ENCODE peak calls at places on chromosomes 16 and 17, in seven cellular contexts. O, H, I, K, V, Q and Y are unnamed samples.

GRCh38 chr17:82489851-82490511 is 29.6 kb upstream of the FOXK2 start:
- DNase-seq in O (no peak), K (no peak), V (no peak), H (no peak), Q (no peak), I (no peak), Y (no peak)

GRCh38 chr16:50816901-50817555 is 75.1 kb downstream of the CYLD start:
- DNase-seq in K (no peak), Q (no peak), H (no peak), I (no peak), O (no peak), V (no peak), Y (no peak)

GRCh38 chr17:77613627-77614026 is 344.9 kb upstream of the TNRC6C start:
- DNase-seq in H (no peak), Q (peak), K (no peak), V (no peak), O (peak), I (no peak), Y (no peak)

GRCh38 chr17:14790518-14790917 is 474.6 kb downstream of the PMP22 start:
- DNase-seq in O (no peak), H (peak), V (no peak), I (no peak), K (no peak), Q (no peak), Y (no peak)

GRCh38 chr17:81713004-81713555 is 996 bp downstream of the SLC25A10 start:
- DNase-seq in V (no peak), Q (no peak), H (no peak), O (no peak), K (peak), I (no peak), Y (no peak)

GRCh38 chr17:81295678-81296381 is 723 bp upstream of the SLC38A10 start:
- DNase-seq in O (peak), Q (peak), I (no peak), K (peak), V (peak), H (peak), Y (no peak)

GRCh38 chr17:44093231-44093900 is 22.8 kb downstream of the G6PC3 start:
- DNase-seq in K (no peak), V (no peak), O (no peak), H (no peak), I (no peak), Q (no peak), Y (no peak)

GRCh38 chr17:40779181-40779909 is 3.0 kb downstream of the KRT27 start:
- DNase-seq in O (no peak), H (no peak), V (no peak), K (no peak), Q (no peak), I (no peak), Y (no peak)

GRCh38 chr16:66905633-66906539 is 12.8 kb downstream of the CDH16 start:
- DNase-seq in H (peak), O (peak), K (no peak), I (peak), V (peak), Q (peak), Y (no peak)

GRCh38 chr16:84985079-84986065 is 26.0 kb downstream of the ZDHHC7 start:
- DNase-seq in H (no peak), I (no peak), Q (no peak), O (no peak), V (peak), K (no peak), Y (no peak)

GRCh38 chr16:11260596-11260966 is 4.6 kb upstream of the SOCS1 start:
- DNase-seq in O (no peak), K (no peak), H (no peak), V (no peak), Q (no peak), I (no peak), Y (no peak)

GRCh38 chr17:35801583-35802224 is 6.3 kb upstream of the MMP28 start:
- DNase-seq in H (peak), O (peak), V (peak), Q (peak), I (peak), K (peak), Y (no peak)

DNA sequence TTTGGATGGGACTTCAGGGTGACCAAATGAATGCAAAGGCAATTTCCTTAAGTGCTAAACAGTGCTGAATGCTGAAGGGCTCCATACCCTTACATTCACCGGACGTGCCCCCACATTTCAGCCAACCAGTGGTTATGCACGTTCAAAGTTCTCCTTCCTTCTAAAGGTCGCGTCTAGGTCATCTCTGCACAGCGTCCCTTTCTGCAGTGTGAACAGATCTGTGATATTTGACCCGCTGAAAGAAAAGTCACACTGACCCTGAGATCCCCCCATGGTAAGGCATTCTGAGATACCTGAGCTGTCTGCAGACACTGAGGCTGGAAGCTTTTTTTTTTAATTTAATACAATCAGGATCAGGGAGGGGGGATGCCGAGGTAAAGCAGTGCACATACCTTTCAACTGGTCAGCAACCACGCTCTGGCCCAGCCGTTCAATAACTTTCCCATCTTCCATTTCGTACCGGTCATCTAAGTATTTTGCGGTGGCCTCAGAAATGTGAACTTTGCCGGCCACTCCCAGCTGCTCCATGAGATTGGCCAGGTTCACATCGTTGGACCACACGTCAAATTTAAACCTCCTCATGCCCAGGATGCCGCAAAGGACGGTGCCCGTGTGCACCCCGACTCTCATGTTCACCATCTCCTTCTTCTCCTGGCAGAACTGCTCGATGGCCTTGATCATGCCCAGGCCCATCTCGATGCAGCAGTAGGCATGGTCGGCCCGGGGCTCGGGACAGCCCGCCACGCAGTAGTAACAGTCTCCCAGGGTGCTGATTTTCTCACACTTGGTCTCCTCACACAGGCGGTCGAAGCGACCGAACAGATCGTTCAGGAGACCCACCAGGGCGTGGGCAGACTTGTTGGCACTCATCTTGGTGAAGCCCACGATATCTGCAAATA is 2.6 kb downstream of the ADCY9 start:
- DNase-seq in O (no peak), K (no peak), I (no peak), Q (no peak), H (no peak), V (no peak), Y (no peak)
- H3K4me3 ChIP-seq in O (peak), K (no peak), I (peak), Q (no peak), H (no peak), V (no peak), Y (no peak)

GRCh38 chr16:49698931-49699715 is 156.8 kb downstream of the ZNF423 start:
- DNase-seq in Q (no peak), O (no peak), H (no peak), K (no peak), I (peak), V (no peak), Y (no peak)
- H3K4me3 ChIP-seq in Q (no peak), O (no peak), H (no peak), K (no peak), I (no peak), V (no peak), Y (no peak)

GRCh38 chr16:1780677-1781072 is 1.7 kb downstream of the SPSB3 start:
- DNase-seq in K (no peak), H (no peak), V (no peak), Q (no peak), O (no peak), I (no peak), Y (no peak)
- H3K4me3 ChIP-seq in K (no peak), H (no peak), V (no peak), Q (no peak), O (no peak), I (no peak), Y (no peak)

DNA sequence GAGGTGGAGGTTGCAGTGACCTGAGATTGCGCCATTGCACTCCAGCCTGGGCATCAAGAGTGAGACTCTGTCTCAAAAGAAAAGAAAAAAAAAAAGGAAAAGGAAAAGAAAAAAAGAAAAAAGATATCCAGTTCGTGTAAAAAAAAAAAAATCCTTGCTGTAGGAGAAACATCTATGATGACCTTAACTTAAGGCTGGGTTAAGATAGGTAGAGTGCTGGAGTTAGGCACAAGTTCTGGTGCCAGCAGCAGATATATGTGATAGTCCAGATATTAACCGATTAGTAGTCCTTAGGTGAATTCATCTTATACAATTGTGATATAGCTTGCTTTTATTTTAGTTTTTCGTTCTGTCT is 17.2 kb downstream of the PSMD11 start:
- DNase-seq in Q (no peak), H (no peak), O (no peak), V (no peak), I (no peak), K (no peak), Y (no peak)
- H3K4me3 ChIP-seq in Q (no peak), H (no peak), O (no peak), V (no peak), I (no peak), K (no peak), Y (no peak)

GRCh38 chr16:73172621-73173312 is 124.8 kb upstream of the ZFHX3 start:
- DNase-seq in V (peak), H (no peak), Q (peak), K (peak), I (peak), O (peak), Y (no peak)
- H3K4me3 ChIP-seq in V (no peak), H (no peak), Q (no peak), K (no peak), I (no peak), O (no peak), Y (no peak)